ENCODE peak calls at places on chromosomes 5 and 9, in ten cellular contexts. S, P, V, N, K, A, O, Y, J and B are unnamed samples.

GRCh38 chr5:133948721-133949120 is 19.7 kb downstream of the C5orf15 start:
- DNase-seq in S (no peak), J (no peak), Y (no peak), P (no peak), O (no peak), A (no peak), K (no peak), N (no peak), V (no peak), B (no peak)

GRCh38 chr5:7897014-7897600 is 28.2 kb downstream of the MTRR start:
- DNase-seq in Y (no peak), J (peak), K (peak), A (peak), P (peak), N (peak), S (no peak), O (no peak), V (no peak), B (no peak)

GRCh38 chr5:12794476-12795332 is 890.5 kb upstream of the CTNND2 start:
- DNase-seq in Y (peak), A (no peak), K (no peak), V (no peak), P (no peak), J (no peak), N (no peak), O (no peak), S (no peak), B (no peak)

GRCh38 chr5:135031146-135031812 is 2.7 kb downstream of the PITX1 start:
- DNase-seq in A (peak), J (no peak), Y (no peak), O (no peak), V (no peak), P (no peak), S (no peak), N (peak), K (peak), B (no peak)

GRCh38 chr9:132114102-132114707 is 34.5 kb upstream of the MED27 start:
- DNase-seq in N (peak), A (peak), P (peak), S (peak), V (no peak), K (peak), O (peak), J (peak), Y (peak), B (peak)

GRCh38 chr5:147481376-147481775 is 28.5 kb downstream of the DPYSL3 start:
- DNase-seq in A (peak), N (no peak), J (peak), P (no peak), S (no peak), V (no peak), O (no peak), Y (no peak), K (no peak), B (no peak)

GRCh38 chr9:129988607-129989361 is 54.2 kb downstream of the FNBP1 start:
- DNase-seq in V (no peak), P (no peak), N (peak), K (no peak), J (no peak), A (no peak), Y (no peak), O (no peak), S (no peak), B (no peak)

GRCh38 chr5:83957188-83957587 is 236.5 kb upstream of the HAPLN1 start:
- DNase-seq in S (no peak), N (no peak), O (no peak), Y (no peak), J (peak), A (no peak), K (no peak), P (no peak), V (no peak), B (no peak)

GRCh38 chr9:17480966-17481365 is 97.9 kb upstream of the SH3GL2 start:
- DNase-seq in J (no peak), P (no peak), O (no peak), Y (no peak), N (no peak), A (no peak), V (no peak), S (no peak), K (no peak), B (peak)

GRCh38 chr5:86461169-86461956 is 156.4 kb upstream of the COX7C start:
- DNase-seq in J (no peak), O (no peak), V (no peak), K (no peak), A (no peak), N (no peak), Y (no peak), P (peak), S (no peak), B (no peak)

GRCh38 chr9:74948897-74949296 is 3.8 kb downstream of the C9orf40 start:
- DNase-seq in O (no peak), A (no peak), P (no peak), Y (no peak), N (no peak), K (no peak), J (no peak), V (no peak), S (no peak), B (no peak)

GRCh38 chr9:79447760-79448159 is 124.0 kb upstream of the TLE4 start:
- DNase-seq in A (no peak), K (no peak), V (no peak), J (no peak), Y (no peak), S (no peak), O (no peak), N (no peak), P (no peak), B (no peak)

GRCh38 chr5:14685757-14686156 is 21.2 kb downstream of the OTULIN start:
- DNase-seq in P (peak), V (no peak), N (peak), A (peak), O (no peak), Y (no peak), J (peak), S (peak), K (peak), B (no peak)

GRCh38 chr9:2359821-2360220 is 261.8 kb upstream of the VLDLR start:
- DNase-seq in N (no peak), A (no peak), V (no peak), J (no peak), O (no peak), Y (no peak), S (no peak), P (no peak), K (peak), B (no peak)

GRCh38 chr5:1950708-1951103 is 68.0 kb upstream of the IRX4 start:
- DNase-seq in V (no peak), A (no peak), K (no peak), P (no peak), Y (no peak), N (no peak), O (no peak), J (no peak), S (no peak), B (no peak)

GRCh38 chr9:113580041-113580953 is 116.8 kb downstream of the RGS3 start:
- DNase-seq in K (no peak), A (no peak), J (no peak), S (peak), P (peak), Y (peak), O (peak), N (no peak), V (peak), B (peak)
- H3K27ac ChIP-seq in K (no peak), A (peak), J (peak), S (peak), P (peak), Y (peak), O (peak), N (no peak), V (peak), B (peak)

GRCh38 chr5:140109050-140109817 is 4.7 kb upstream of the PURA start:
- DNase-seq in J (no peak), N (no peak), K (peak), V (no peak), Y (no peak), S (no peak), O (no peak), P (no peak), A (peak), B (no peak)

GRCh38 chr5:140106805-140107311 is 7.1 kb upstream of the PURA start:
- DNase-seq in K (no peak), Y (no peak), V (no peak), J (no peak), A (no peak), O (no peak), N (no peak), P (no peak), S (no peak), B (no peak)

GRCh38 chr5:140108093-140109049 is 5.5 kb upstream of the PURA start:
- DNase-seq in V (no peak), O (no peak), J (no peak), Y (peak), S (no peak), K (peak), A (no peak), N (peak), P (peak), B (peak)

GRCh38 chr5:140106101-140106500 is 7.8 kb upstream of the PURA start:
- DNase-seq in K (no peak), A (no peak), V (no peak), J (no peak), Y (no peak), O (no peak), P (no peak), S (no peak), N (no peak), B (no peak)

GRCh38 chr5:140107312-140108092 is 6.4 kb upstream of the PURA start:
- DNase-seq in J (peak), K (peak), V (peak), S (peak), P (peak), Y (peak), N (peak), A (peak), O (peak), B (peak)
- TF ChIP-seq CTCF in J (peak), K (peak), V (peak), S (peak), P (peak), Y (no peak), N (no peak), A (no peak), O (peak), B (peak)

GRCh38 chr5:151153766-151154272 is 3.8 kb downstream of the ANXA6 start:
- DNase-seq in Y (no peak), O (no peak), N (no peak), J (no peak), V (no peak), P (no peak), A (no peak), K (no peak), S (no peak), B (no peak)
- H3K27ac ChIP-seq in Y (peak), O (peak), N (no peak), J (no peak), V (no peak), P (no peak), A (no peak), K (no peak), S (no peak), B (no peak)

GRCh38 chr9:88308831-88309230 is 79.4 kb upstream of the SPIN1 start:
- DNase-seq in S (no peak), N (no peak), J (no peak), K (no peak), Y (no peak), A (no peak), P (no peak), O (no peak), V (no peak), B (no peak)

GRCh38 chr9:88313364-88314220 is 74.7 kb upstream of the SPIN1 start:
- DNase-seq in K (no peak), Y (no peak), P (no peak), N (peak), S (no peak), J (no peak), O (no peak), A (no peak), V (no peak), B (no peak)

GRCh38 chr9:88312517-88313103 is 75.6 kb upstream of the SPIN1 start:
- DNase-seq in Y (no peak), O (no peak), A (no peak), K (no peak), N (no peak), P (no peak), J (no peak), V (no peak), S (no peak), B (no peak)

GRCh38 chr9:88312070-88312469 is 76.2 kb upstream of the SPIN1 start:
- DNase-seq in P (no peak), N (no peak), S (no peak), V (no peak), O (no peak), K (no peak), A (no peak), J (no peak), Y (no peak), B (no peak)

GRCh38 chr9:88310310-88310980 is 77.8 kb upstream of the SPIN1 start:
- DNase-seq in V (no peak), K (peak), P (no peak), O (no peak), Y (no peak), N (peak), S (no peak), A (peak), J (no peak), B (no peak)
- TF ChIP-seq CTCF in V (no peak), K (peak), P (no peak), O (no peak), Y (no peak), N (peak), S (no peak), A (no peak), J (no peak), B (no peak)

DNA sequence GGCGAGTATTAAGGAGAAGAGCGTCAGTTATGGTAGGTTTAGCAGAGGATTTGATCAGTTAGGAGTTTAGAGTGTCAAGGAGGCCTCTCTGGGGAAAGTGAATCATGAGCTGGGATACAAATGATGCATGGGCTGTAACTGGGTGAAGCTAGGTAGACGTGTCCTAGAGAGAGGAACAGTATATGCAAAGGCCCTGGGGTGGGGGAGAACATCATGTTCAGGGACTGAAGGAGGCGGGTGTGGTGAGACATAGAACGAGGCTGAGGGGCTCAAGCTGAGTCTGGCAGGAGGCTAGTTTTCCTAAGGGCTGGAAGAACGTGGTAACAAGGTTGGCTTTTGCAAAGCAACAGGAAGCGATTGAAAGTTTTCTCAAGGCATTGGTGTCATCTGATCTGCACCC is 10.5 kb downstream of the TMEM268 start:
- DNase-seq in J (no peak), O (no peak), A (no peak), K (no peak), S (no peak), V (no peak), Y (no peak), N (no peak), P (no peak), B (no peak)
- H3K27ac ChIP-seq in J (no peak), O (no peak), A (no peak), K (no peak), S (peak), V (no peak), Y (no peak), N (no peak), P (no peak), B (peak)

GRCh38 chr5:9338796-9339195 is 207.1 kb downstream of the SEMA5A start:
- DNase-seq in V (no peak), O (no peak), Y (no peak), K (no peak), N (no peak), P (no peak), S (no peak), A (peak), J (no peak), B (no peak)

GRCh38 chr5:9340095-9340494 is 205.8 kb downstream of the SEMA5A start:
- DNase-seq in A (no peak), P (no peak), O (no peak), S (no peak), K (no peak), V (no peak), Y (no peak), J (no peak), N (no peak), B (no peak)

GRCh38 chr5:9337908-9338307 is 208.0 kb downstream of the SEMA5A start:
- DNase-seq in J (peak), S (no peak), K (no peak), V (no peak), O (no peak), Y (no peak), N (no peak), P (no peak), A (peak), B (no peak)

GRCh38 chr5:9342161-9342787 is 203.6 kb downstream of the SEMA5A start:
- DNase-seq in P (no peak), Y (no peak), A (no peak), V (no peak), J (no peak), N (no peak), O (no peak), K (no peak), S (no peak), B (no peak)

DNA sequence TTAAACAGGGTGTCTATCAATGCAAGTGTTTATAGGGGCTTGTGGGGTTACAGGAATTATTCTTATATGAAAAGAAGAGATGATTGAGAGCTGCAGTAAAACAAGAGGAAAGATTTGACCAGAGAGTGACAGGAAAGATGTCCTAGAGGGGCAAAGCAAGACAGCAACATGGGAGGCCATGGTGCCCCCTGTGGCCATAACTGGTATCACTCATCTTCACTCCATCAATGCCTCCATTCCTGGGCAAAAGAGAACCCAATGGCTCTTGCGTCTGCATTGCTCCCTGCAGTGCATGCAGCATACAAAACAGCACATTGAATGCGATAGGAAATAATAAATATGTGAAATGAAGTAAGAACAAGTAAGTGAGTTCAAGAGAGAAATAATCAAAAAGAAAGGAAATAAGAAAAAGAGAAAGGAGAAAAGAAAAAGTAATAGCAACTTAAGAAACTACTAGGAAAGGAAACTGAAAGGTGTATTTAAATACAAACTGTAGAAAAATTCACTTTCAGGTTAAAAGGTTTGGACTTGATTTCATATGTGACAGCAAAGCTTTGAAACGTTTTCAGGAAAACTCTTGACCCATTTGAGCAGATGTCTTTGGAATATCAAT is 206.6 kb downstream of the SEMA5A start:
- DNase-seq in S (no peak), V (no peak), J (no peak), A (no peak), K (peak), Y (no peak), N (peak), P (peak), O (no peak), B (no peak)
- TF ChIP-seq CTCF in S (no peak), V (no peak), J (peak), A (peak), K (peak), Y (no peak), N (peak), P (peak), O (no peak), B (no peak)

DNA sequence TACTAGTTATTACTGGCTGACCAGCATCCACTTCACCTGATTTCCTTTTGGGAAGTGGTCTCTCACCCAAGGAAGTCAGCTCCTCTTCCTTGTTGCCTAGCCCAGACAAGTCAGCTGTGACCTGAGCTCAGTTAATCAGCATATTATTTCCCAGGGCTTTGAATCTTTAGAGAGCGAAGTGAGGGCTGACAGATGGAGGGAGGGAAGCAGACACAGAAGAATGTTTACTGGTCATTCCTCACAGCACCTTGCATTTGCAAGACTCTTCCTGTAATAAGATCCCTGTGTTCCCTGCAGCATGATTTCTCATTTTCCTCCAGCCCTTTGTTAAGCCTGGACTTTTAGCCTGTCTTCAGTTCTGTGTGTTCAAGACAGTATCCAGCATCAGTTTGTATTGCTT is 50.0 kb downstream of the MAN2A1 start:
- DNase-seq in Y (no peak), S (no peak), N (peak), O (no peak), J (peak), A (peak), P (peak), K (peak), V (no peak), B (no peak)
- H3K27ac ChIP-seq in Y (peak), S (no peak), N (peak), O (no peak), J (peak), A (peak), P (peak), K (peak), V (no peak), B (peak)